ENCODE peak calls at places on chromosome 13, in four cellular contexts. T, Q, I and B are unnamed samples.

GRCh38 chr13:91346062-91346461 is 1.4 kb upstream of the MIR17HG start:
- DNase-seq in T (no peak), Q (no peak), I (no peak), B (no peak)

GRCh38 chr13:43558942-43559341 is 227.8 kb downstream of the ENOX1 start:
- DNase-seq in T (no peak), Q (no peak), I (no peak), B (no peak)

GRCh38 chr13:80841346-80841882 is 500.5 kb upstream of the SPRY2 start:
- DNase-seq in T (no peak), Q (no peak), I (no peak), B (no peak)

GRCh38 chr13:19173752-19174151 is 7.9 kb downstream of the TUBA3C start:
- DNase-seq in T (no peak), Q (no peak), I (no peak), B (no peak)

GRCh38 chr13:41621716-41622508 is 164.6 kb downstream of the RGCC start:
- DNase-seq in T (no peak), Q (no peak), I (no peak), B (no peak)

GRCh38 chr13:41398494-41399190 is 58.7 kb upstream of the RGCC start:
- DNase-seq in T (no peak), Q (no peak), I (no peak), B (no peak)

GRCh38 chr13:46469064-46469463 is 82.0 kb upstream of the RUBCNL start:
- DNase-seq in T (no peak), Q (no peak), I (no peak), B (no peak)

GRCh38 chr13:97011446-97012131 is 17.3 kb upstream of the OXGR1 start:
- DNase-seq in T (no peak), Q (no peak), I (no peak), B (no peak)

GRCh38 chr13:35954207-35954560 is 177.0 kb downstream of the DCLK1 start:
- DNase-seq in T (no peak), Q (no peak), I (no peak), B (no peak)

GRCh38 chr13:94169783-94170513 is 309.5 kb downstream of the DCT start:
- DNase-seq in T (no peak), Q (no peak), I (no peak), B (no peak)

GRCh38 chr13:33524086-33524485 is 238.5 kb upstream of the STARD13 start:
- DNase-seq in T (peak; percentile 25), Q (no peak), I (no peak), B (no peak)

GRCh38 chr13:27650312-27650711 is 28.6 kb downstream of the POLR1D start:
- DNase-seq in T (no peak), Q (no peak), I (no peak), B (no peak)

GRCh38 chr13:28145049-28145448 is 6.7 kb downstream of the PAN3 start:
- DNase-seq in T (no peak), Q (no peak), I (no peak), B (no peak)

GRCh38 chr13:74187564-74187963 is 53.4 kb upstream of the KLF12 start:
- DNase-seq in T (no peak), Q (no peak), I (no peak), B (no peak)

GRCh38 chr13:62131604-62132003 is 716.0 kb upstream of the PCDH20 start:
- DNase-seq in T (no peak), Q (no peak), I (no peak), B (no peak)

GRCh38 chr13:28537149-28537548 is 42.2 kb upstream of the FLT1 start:
- DNase-seq in T (no peak), Q (no peak), I (no peak), B (no peak)

GRCh38 chr13:108728370-108728769 is 99.0 kb downstream of the MYO16 start:
- DNase-seq in T (no peak), Q (no peak), I (no peak), B (no peak)

GRCh38 chr13:47679391-47679790 is 321.7 kb downstream of the SUCLA2 start:
- DNase-seq in T (no peak), Q (no peak), I (no peak), B (no peak)

GRCh38 chr13:50805805-50806204 is 37.7 kb downstream of the DLEU7 start:
- DNase-seq in T (no peak), Q (no peak), I (no peak), B (no peak)

GRCh38 chr13:48201044-48201443 is 32.0 kb upstream of the ITM2B start:
- DNase-seq in T (no peak), Q (peak; percentile 21), I (no peak), B (no peak)

GRCh38 chr13:31947105-31947504 is 84.5 kb upstream of the FRY start:
- DNase-seq in T (no peak), Q (no peak), I (no peak), B (no peak)

GRCh38 chr13:98014766-98015165 is 61.3 kb downstream of the IPO5 start:
- DNase-seq in T (no peak), Q (no peak), I (no peak), B (no peak)
- H3K36me3 ChIP-seq in T (peaks cover 65% of the 10 kb centered on the region), Q (no peaks in the 10 kb centered on the region), I (peaks cover 37% of the 10 kb centered on the region), B (peaks cover 84% of the 10 kb centered on the region)

GRCh38 chr13:113414335-113414734 is 39.0 kb downstream of the ADPRHL1 start:
- DNase-seq in T (no peak), Q (no peak), I (no peak), B (no peak)
- H3K27ac ChIP-seq in T (no peak overlapping the region), Q (peak overlapping the region; percentile 49), I (no peak overlapping the region), B (no peak overlapping the region)

GRCh38 chr13:23427342-23428182 is 5.9 kb downstream of the SACS start:
- DNase-seq in T (peak; percentile 54), Q (peak; percentile 33), I (no peak), B (no peak)

GRCh38 chr13:23418776-23419683 is 14.5 kb downstream of the SACS start:
- DNase-seq in T (no peak), Q (no peak), I (no peak), B (no peak)

DNA sequence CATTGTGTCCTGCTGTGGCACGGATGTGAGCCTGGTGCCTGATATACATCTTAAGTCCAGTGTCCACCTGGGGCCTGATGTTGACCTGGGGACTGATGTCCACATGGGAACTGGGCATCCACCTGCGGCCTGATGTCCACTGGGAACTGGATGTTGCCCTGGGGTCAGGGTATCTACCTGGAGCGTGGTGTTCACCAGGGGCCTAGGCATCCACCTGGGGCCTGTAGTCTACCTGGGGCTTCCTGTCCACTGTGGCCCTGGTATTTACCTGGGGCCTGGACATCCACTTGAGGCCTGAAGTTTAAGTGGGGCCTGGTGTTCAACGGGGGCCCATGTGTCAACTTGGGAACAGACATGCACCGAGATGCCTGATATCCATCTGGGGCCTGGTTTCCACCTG is 11.9 kb downstream of the SACS start:
- DNase-seq in T (no peak), Q (no peak), I (no peak), B (no peak)
- H3K27me3 ChIP-seq in T (no peaks in the 10 kb centered on the region), Q (no peaks in the 10 kb centered on the region), I (no peaks in the 10 kb centered on the region), B (no peaks in the 10 kb centered on the region)

DNA sequence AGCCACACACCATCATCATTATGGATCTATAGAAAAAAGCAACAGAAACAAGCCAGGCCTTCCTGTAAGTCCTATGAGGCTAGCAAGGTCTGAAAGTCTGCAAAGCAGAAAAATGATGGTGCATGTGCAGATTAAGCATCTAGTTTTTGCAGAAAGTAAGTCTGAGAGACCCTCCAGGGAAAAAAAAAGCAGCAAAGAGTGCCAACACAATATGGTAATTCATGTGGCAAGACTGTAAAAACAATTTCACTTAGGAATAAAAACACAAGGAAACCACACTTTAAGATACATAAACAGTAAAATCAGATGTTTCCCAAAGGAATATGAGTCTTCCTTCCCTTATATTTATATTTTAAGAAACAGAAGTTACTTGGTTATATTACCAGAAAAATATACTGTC is 112.4 kb upstream of the FBXL3 start:
- DNase-seq in T (no peak), Q (no peak), I (no peak), B (no peak)
- H3K36me3 ChIP-seq in T (peaks cover 6% of the 10 kb centered on the region), Q (no peaks in the 10 kb centered on the region), I (peaks cover 3% of the 10 kb centered on the region), B (peaks cover 85% of the 10 kb centered on the region)

GRCh38 chr13:111176421-111176820 is 61.3 kb downstream of the ARHGEF7 start:
- DNase-seq in T (no peak), Q (no peak), I (no peak), B (no peak)
- H3K27ac ChIP-seq in T (no peak overlapping the region), Q (peak overlapping the region; percentile 59), I (no peak overlapping the region), B (peak overlapping the region; percentile 71)

GRCh38 chr13:112968380-112968909 is 569 bp upstream of the MCF2L start:
- DNase-seq in T (peak; percentile 77), Q (peak; percentile 70), I (no peak), B (peak; percentile 36)

GRCh38 chr13:112967666-112968379 is 1.2 kb upstream of the MCF2L start:
- DNase-seq in T (no peak), Q (peak; percentile 3), I (peak; percentile 40), B (no peak)

GRCh38 chr13:112969692-112970338 is 801 bp downstream of the MCF2L start:
- DNase-seq in T (no peak), Q (peak; percentile 4), I (no peak), B (no peak)

GRCh38 chr13:112970552-112971287 is 1.7 kb downstream of the MCF2L start:
- DNase-seq in T (no peak), Q (peak; percentile 3), I (no peak), B (no peak)

GRCh38 chr13:112968910-112969691 is at the start of gene MCF2L:
- DNase-seq in T (peak; percentile 63), Q (peak; percentile 55), I (peak; percentile 38), B (peak; percentile 58)
- H3K27me3 ChIP-seq in T (no peaks in the 10 kb centered on the region), Q (peaks cover 32% of the 10 kb centered on the region), I (no peaks in the 10 kb centered on the region), B (peaks cover 3% of the 10 kb centered on the region)

GRCh38 chr13:111203742-111204386 is 88.8 kb downstream of the ARHGEF7 start:
- DNase-seq in T (no peak), Q (no peak), I (no peak), B (no peak)
- H3K36me3 ChIP-seq in T (no peaks in the 10 kb centered on the region), Q (no peaks in the 10 kb centered on the region), I (no peaks in the 10 kb centered on the region), B (peaks cover 9% of the 10 kb centered on the region)

GRCh38 chr13:40375522-40376171 is 290.8 kb downstream of the FOXO1 start:
- DNase-seq in T (no peak), Q (no peak), I (no peak), B (no peak)
- H3K27ac ChIP-seq in T (no peak overlapping the region), Q (no peak overlapping the region), I (no peak overlapping the region), B (no peak overlapping the region)

GRCh38 chr13:25905411-25906010 is 146.3 kb downstream of the SHISA2 start:
- DNase-seq in T (no peak), Q (peak; percentile 62), I (no peak), B (no peak)

GRCh38 chr13:25904830-25905229 is 147.0 kb downstream of the SHISA2 start:
- DNase-seq in T (no peak), Q (no peak), I (no peak), B (no peak)

GRCh38 chr13:25908390-25908789 is 143.4 kb downstream of the SHISA2 start:
- DNase-seq in T (no peak), Q (no peak), I (peak; percentile 21), B (no peak)

GRCh38 chr13:25902946-25903345 is 148.9 kb downstream of the SHISA2 start:
- DNase-seq in T (no peak), Q (no peak), I (no peak), B (no peak)

GRCh38 chr13:25906211-25906661 is 145.6 kb downstream of the SHISA2 start:
- DNase-seq in T (no peak), Q (no peak), I (no peak), B (peak; percentile 56)
- H3K27me3 ChIP-seq in T (no peaks in the 10 kb centered on the region), Q (no peaks in the 10 kb centered on the region), I (no peaks in the 10 kb centered on the region), B (no peaks in the 10 kb centered on the region)